ENCODE peak calls at places on chromosomes 4 and X, in nine cellular contexts. G, U, S, V, W, D, F, L and M are unnamed samples.

GRCh38 chrX:153768311-153769157 is 4.5 kb downstream of the PLXNB3 start:
- DNase-seq in L (no peak), D (no peak), U (no peak), F (no peak), W (no peak), G (peak; percentile 15), V (no peak), S (no peak), M (no peak)

GRCh38 chr4:98262431-98262830 is 1.2 kb downstream of the RAP1GDS1 start:
- DNase-seq in D (no peak), L (no peak), S (no peak), V (no peak), W (no peak), U (no peak), F (no peak), G (no peak), M (no peak)

GRCh38 chr4:54082168-54082567 is 17.8 kb upstream of the CHIC2 start:
- DNase-seq in W (no peak), L (peak; percentile 72), U (peak; percentile 99), V (peak; percentile 91), F (no peak), S (peak; percentile 99), G (no peak), D (peak; percentile 96), M (peak; percentile 99)

GRCh38 chr4:129140521-129140920 is 44.6 kb downstream of the C4orf33 start:
- DNase-seq in G (no peak), F (no peak), W (no peak), V (no peak), S (peak; percentile 2), D (peak; percentile 18), L (no peak), U (peak; percentile 2), M (no peak)

GRCh38 chr4:140351778-140352177 is 21.7 kb upstream of the SCOC start:
- DNase-seq in F (no peak), L (no peak), G (no peak), W (no peak), S (no peak), V (no peak), U (no peak), D (no peak), M (no peak)

GRCh38 chr4:138249132-138249531 is 7.0 kb upstream of the SLC7A11 start:
- DNase-seq in D (no peak), V (no peak), U (no peak), W (no peak), G (no peak), F (no peak), L (no peak), S (no peak), M (no peak)

GRCh38 chr4:26687728-26688127 is 103.8 kb downstream of the TBC1D19 start:
- DNase-seq in F (no peak), L (no peak), U (peak; percentile 85), V (peak; percentile 72), G (no peak), D (peak; percentile 87), S (peak; percentile 74), W (no peak), M (peak; percentile 67)

GRCh38 chr4:2334826-2335728 is 73.2 kb upstream of the MXD4 start:
- DNase-seq in V (no peak), L (no peak), S (no peak), F (no peak), U (no peak), W (no peak), G (no peak), D (no peak), M (no peak)

GRCh38 chr4:153181293-153182080 is 22.8 kb upstream of the TRIM2 start:
- DNase-seq in U (no peak), V (no peak), W (no peak), L (peak; percentile 79), G (no peak), D (no peak), F (no peak), S (no peak), M (no peak)

GRCh38 chr4:184503869-184504300 is 29.5 kb upstream of the IRF2 start:
- DNase-seq in U (no peak), S (peak; percentile 10), F (no peak), G (no peak), W (no peak), V (no peak), D (no peak), L (no peak), M (no peak)

GRCh38 chr4:103018391-103019318 is 850 bp downstream of the SLC9B1 start:
- DNase-seq in V (no peak), W (peak; percentile 40), D (no peak), U (peak; percentile 59), L (no peak), S (no peak), F (no peak), G (peak; percentile 65), M (no peak)

GRCh38 chrX:104324461-104324860 is 69.7 kb upstream of the ESX1 start:
- DNase-seq in S (no peak), W (no peak), U (no peak), D (no peak), G (no peak), V (no peak), L (no peak), F (no peak), M (no peak)

GRCh38 chrX:68936608-68937007 is 107.8 kb downstream of the EFNB1 start:
- DNase-seq in L (peak; percentile 38), F (no peak), U (peak; percentile 81), D (peak; percentile 78), S (peak; percentile 81), W (no peak), V (no peak), G (no peak), M (peak; percentile 75)

GRCh38 chr4:182862921-182863320 is 54.3 kb downstream of the DCTD start:
- DNase-seq in L (no peak), F (no peak), S (no peak), U (no peak), V (peak; percentile 9), G (no peak), D (no peak), W (no peak), M (no peak)

GRCh38 chr4:101304916-101305315 is 42.4 kb downstream of the PPP3CA start:
- DNase-seq in F (no peak), D (peak; percentile 71), V (no peak), S (peak; percentile 49), L (no peak), U (peak; percentile 66), G (no peak), W (no peak), M (no peak)
- H3K4me3 ChIP-seq in F (no peak overlapping the region), D (no peak overlapping the region), V (no peak overlapping the region), S (no peak overlapping the region), L (no peak overlapping the region), U (no peak overlapping the region), G (no peak overlapping the region), W (no peak overlapping the region), M (no peak overlapping the region)

DNA sequence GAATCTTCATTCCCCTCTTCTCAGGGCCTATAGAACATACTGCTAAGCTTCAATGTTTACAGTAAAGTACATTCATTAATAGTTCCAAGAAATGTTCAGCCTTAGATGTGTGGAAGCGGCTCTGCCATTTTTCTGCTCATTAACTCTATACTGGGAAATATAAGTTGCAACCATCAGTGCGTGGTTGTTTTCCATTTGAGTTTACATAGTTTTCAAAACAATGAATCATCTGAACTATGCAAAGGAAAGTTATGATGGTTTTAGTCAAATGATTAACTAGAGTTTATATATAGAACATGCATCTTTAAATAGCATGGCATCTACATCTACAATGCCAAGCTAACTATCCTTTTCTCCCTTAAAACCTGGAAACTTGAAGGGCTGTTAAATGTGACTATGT is 29.6 kb downstream of the LEF1 start:
- DNase-seq in S (no peak), F (no peak), W (no peak), U (no peak), V (no peak), D (no peak), G (no peak), L (no peak), M (no peak)
- H3K4me3 ChIP-seq in S (no peak overlapping the region), F (no peak overlapping the region), W (no peak overlapping the region), U (no peak overlapping the region), V (no peak overlapping the region), D (no peak overlapping the region), G (no peak overlapping the region), L (no peak overlapping the region), M (no peak overlapping the region)

GRCh38 chr4:6474705-6475457 is 2.5 kb upstream of the PPP2R2C start:
- DNase-seq in U (no peak), V (no peak), S (no peak), L (no peak), D (no peak), G (peak; percentile 4), F (no peak), W (no peak), M (no peak)

GRCh38 chr4:6473264-6474052 is 1.0 kb upstream of the PPP2R2C start:
- DNase-seq in D (no peak), L (peak; percentile 8), S (no peak), V (no peak), F (no peak), W (no peak), G (peak; percentile 5), U (no peak), M (no peak)

GRCh38 chr4:6475492-6476020 is 3.1 kb upstream of the PPP2R2C start:
- DNase-seq in D (no peak), S (no peak), U (no peak), W (no peak), V (no peak), F (no peak), G (peak; percentile 1), L (peak; percentile 8), M (no peak)

GRCh38 chr4:6472387-6473263 is at the start of gene PPP2R2C:
- DNase-seq in G (peak; percentile 2), W (no peak), S (no peak), V (no peak), F (no peak), D (no peak), U (no peak), L (peak; percentile 12), M (no peak)

GRCh38 chr4:6474053-6474568 is 1.7 kb upstream of the PPP2R2C start:
- DNase-seq in W (no peak), V (no peak), G (peak; percentile 5), U (no peak), F (no peak), L (peak; percentile 12), D (no peak), S (no peak), M (no peak)
- H3K4me3 ChIP-seq in W (no peak overlapping the region), V (no peak overlapping the region), G (no peak overlapping the region), U (no peak overlapping the region), F (no peak overlapping the region), L (no peak overlapping the region), D (no peak overlapping the region), S (no peak overlapping the region), M (no peak overlapping the region)

GRCh38 chrX:56762707-56763555 is 33.9 kb downstream of the NBDY start:
- DNase-seq in G (no peak), D (no peak), W (no peak), L (no peak), F (no peak), U (no peak), V (no peak), S (no peak), M (no peak)
- H3K4me3 ChIP-seq in G (no peak overlapping the region), D (no peak overlapping the region), W (no peak overlapping the region), L (no peak overlapping the region), F (no peak overlapping the region), U (no peak overlapping the region), V (no peak overlapping the region), S (no peak overlapping the region), M (no peak overlapping the region)

GRCh38 chr4:173531085-173531965 is 1.3 kb upstream of the HAND2 start:
- DNase-seq in G (peak; percentile 26), V (no peak), D (no peak), S (peak; percentile 41), W (peak; percentile 58), U (no peak), F (no peak), L (no peak), M (no peak)
- H3K4me3 ChIP-seq in G (peak overlapping the region; percentile 70), V (no peak overlapping the region), D (no peak overlapping the region), S (peak overlapping the region; percentile 89), W (peak overlapping the region; percentile 87), U (no peak overlapping the region), F (peak overlapping the region; percentile 76), L (no peak overlapping the region), M (peak overlapping the region; percentile 71)